ENCODE peak calls at places on chromosome 19, in six cellular contexts. X is fibroblast of mammary gland, H is epithelial cell of esophagus, A is fibroblast of lung, U is AG10803, T is fibroblast of pulmonary artery. C is an unnamed sample.
A peak's percentile ranks its signal among the peaks of the same experiment; 100 is the strongest.

GRCh38 chr19:1826557-1827521 is 14.8 kb upstream of the ATP8B3 start:
- DNase-seq in A (no peak), U (no peak), T (peak; percentile 13), H (no peak), X (no peak), C (no peak)

GRCh38 chr19:23762884-23763711 is 4.4 kb upstream of the ZNF681 start:
- DNase-seq in A (peak; percentile 48), X (peak; percentile 25), T (peak; percentile 48), U (peak; percentile 23), H (peak; percentile 79), C (peak; percentile 60)

GRCh38 chr19:2291185-2291751 is 9.3 kb upstream of the PEAK3 start:
- DNase-seq in U (no peak), X (no peak), H (no peak), A (no peak), T (no peak), C (no peak)

GRCh38 chr19:12769689-12770088 is 5.7 kb downstream of the HOOK2 start:
- DNase-seq in A (no peak), H (peak; percentile 61), U (no peak), X (no peak), T (no peak), C (no peak)

GRCh38 chr19:5913739-5914357 is at the start of gene CAPS:
- DNase-seq in U (peak; percentile 80), A (peak; percentile 69), X (peak; percentile 55), T (peak; percentile 46), H (peak; percentile 75), C (peak; percentile 64)

GRCh38 chr19:12647490-12648071 is 19.0 kb downstream of the MAN2B1 start:
- DNase-seq in T (peak; percentile 46), X (no peak), H (peak; percentile 66), A (peak; percentile 19), U (peak; percentile 16), C (peak; percentile 39)

GRCh38 chr19:39223703-39224279 is 19.7 kb upstream of the SYCN start:
- DNase-seq in A (peak; percentile 15), H (peak; percentile 47), U (peak; percentile 5), X (peak; percentile 26), T (peak; percentile 51), C (peak; percentile 18)

GRCh38 chr19:40241125-40241808 is 14.8 kb upstream of the CCNP start:
- DNase-seq in T (no peak), U (no peak), H (no peak), X (no peak), A (no peak), C (no peak)

GRCh38 chr19:49739098-49739497 is 24.0 kb downstream of the TSKS start:
- DNase-seq in A (no peak), X (no peak), T (no peak), H (no peak), U (no peak), C (no peak)

GRCh38 chr19:32748497-32748896 is 28.9 kb downstream of the TDRD12 start:
- DNase-seq in U (no peak), H (peak; percentile 5), T (no peak), A (no peak), X (no peak), C (no peak)

GRCh38 chr19:3817761-3818160 is 31.6 kb upstream of the MATK start:
- DNase-seq in A (no peak), H (no peak), X (no peak), T (no peak), U (no peak), C (no peak)

GRCh38 chr19:609001-609340 is 19.3 kb downstream of the HCN2 start:
- DNase-seq in T (no peak), X (no peak), U (no peak), A (no peak), H (no peak), C (no peak)

GRCh38 chr19:2408247-2408646 is 19.1 kb downstream of the TIMM13 start:
- DNase-seq in U (no peak), X (no peak), H (no peak), T (no peak), A (no peak), C (no peak)

GRCh38 chr19:35718345-35719041 is 690 bp downstream of the KMT2B start:
- DNase-seq in U (peak; percentile 11), H (peak; percentile 35), T (peak; percentile 8), X (no peak), A (no peak), C (peak; percentile 10)

GRCh38 chr19:926595-927043 is 784 bp downstream of the ARID3A start:
- DNase-seq in T (peak; percentile 53), A (no peak), H (peak; percentile 42), X (peak; percentile 45), U (no peak), C (no peak)

GRCh38 chr19:47247308-47247990 is 8.9 kb upstream of the CCDC9 start:
- DNase-seq in U (peak; percentile 79), A (peak; percentile 80), H (peak; percentile 80), T (peak; percentile 86), X (peak; percentile 78), C (peak; percentile 55)

GRCh38 chr19:12833747-12834417 is 497 bp downstream of the RTBDN start:
- DNase-seq in A (no peak), X (no peak), T (no peak), H (peak; percentile 36), U (no peak), C (no peak)

DNA sequence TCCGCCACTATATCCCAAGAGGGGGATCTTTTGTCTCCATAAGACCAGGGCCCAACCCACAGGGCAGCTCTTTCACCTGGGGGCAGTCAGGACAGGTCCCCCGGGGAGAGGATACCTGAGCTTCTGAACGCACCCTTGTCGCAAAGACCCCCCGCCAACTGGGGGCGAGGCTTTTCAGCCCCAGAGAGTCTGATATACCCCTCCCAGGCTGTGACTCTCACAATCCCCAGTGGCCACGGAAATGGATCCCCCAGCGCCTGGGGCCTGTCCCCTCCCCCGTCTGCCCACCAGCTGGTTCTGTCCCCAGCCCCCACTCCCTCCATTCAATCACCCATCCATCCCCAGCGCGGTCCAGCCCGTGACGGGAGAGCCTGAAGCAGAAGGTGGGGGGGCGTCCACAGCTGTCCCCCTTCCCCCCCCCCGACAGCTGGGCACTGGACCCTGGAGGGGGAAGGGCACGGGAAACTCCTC is 858 bp downstream of the DOCK6 start:
- DNase-seq in A (no peak), H (no peak), T (no peak), X (no peak), U (no peak), C (no peak)
- H3K4me3 ChIP-seq in A (peak overlapping the region; percentile 44), H (peak overlapping the region; percentile 71), T (peak overlapping the region; percentile 77), X (peak overlapping the region; percentile 61), U (peak overlapping the region; percentile 73), C (peak overlapping the region; percentile 72)

GRCh38 chr19:15436826-15437110 is 13.0 kb downstream of the WIZ start:
- DNase-seq in X (no peak), U (no peak), T (no peak), H (no peak), A (no peak), C (no peak)

GRCh38 chr19:15436012-15436825 is 13.5 kb downstream of the WIZ start:
- DNase-seq in U (no peak), X (no peak), H (no peak), T (no peak), A (no peak), C (no peak)

GRCh38 chr19:15438124-15438496 is 11.6 kb downstream of the WIZ start:
- DNase-seq in U (no peak), T (no peak), X (no peak), A (no peak), H (no peak), C (no peak)

GRCh38 chr19:15438577-15438976 is 11.2 kb downstream of the WIZ start:
- DNase-seq in U (no peak), H (no peak), T (no peak), X (no peak), A (no peak), C (no peak)

DNA sequence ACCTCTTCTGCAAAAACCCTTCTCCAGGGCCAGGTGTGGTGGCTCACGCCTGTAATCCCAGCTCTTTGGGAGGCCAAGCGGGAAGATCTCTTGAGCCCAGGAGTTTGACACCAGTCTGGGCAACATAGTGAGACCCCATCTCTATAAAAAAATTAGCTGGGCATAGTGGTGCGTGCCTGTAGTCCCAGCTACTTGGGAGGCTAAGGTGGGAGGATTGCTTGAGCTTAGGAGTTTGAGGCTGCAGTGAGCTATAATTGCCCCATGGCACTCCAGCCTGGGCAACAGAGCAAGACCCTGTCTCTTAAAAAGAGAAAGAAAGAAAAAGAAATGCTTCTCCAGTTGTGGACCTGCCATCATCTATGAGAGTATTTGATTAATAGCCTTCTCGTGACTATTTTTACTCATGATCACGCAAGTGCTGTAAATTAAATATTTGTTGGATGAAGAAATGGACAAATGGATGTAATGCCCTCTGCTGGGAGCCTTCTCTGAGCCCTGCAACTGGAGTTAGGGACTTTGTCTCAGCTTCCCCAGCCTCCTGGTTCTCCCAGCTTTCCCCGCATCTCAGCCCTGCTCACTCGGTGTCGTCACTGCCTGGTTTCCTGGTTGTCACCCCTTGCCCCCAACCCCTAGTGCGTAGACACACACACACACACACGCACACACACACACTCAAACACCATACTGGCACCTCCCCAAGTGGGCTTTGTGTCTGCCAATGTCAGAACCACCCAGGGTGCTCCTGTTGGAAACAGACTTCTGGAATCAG is 12.2 kb downstream of the WIZ start:
- DNase-seq in H (no peak), U (peak; percentile 73), A (peak; percentile 74), T (peak; percentile 33), X (peak; percentile 48), C (no peak)
- TF ChIP-seq CTCF in H (no peak), U (peak; percentile 63), A (peak; percentile 43), T (peak; percentile 29), X (peak; percentile 30), C (peak; percentile 15)

DNA sequence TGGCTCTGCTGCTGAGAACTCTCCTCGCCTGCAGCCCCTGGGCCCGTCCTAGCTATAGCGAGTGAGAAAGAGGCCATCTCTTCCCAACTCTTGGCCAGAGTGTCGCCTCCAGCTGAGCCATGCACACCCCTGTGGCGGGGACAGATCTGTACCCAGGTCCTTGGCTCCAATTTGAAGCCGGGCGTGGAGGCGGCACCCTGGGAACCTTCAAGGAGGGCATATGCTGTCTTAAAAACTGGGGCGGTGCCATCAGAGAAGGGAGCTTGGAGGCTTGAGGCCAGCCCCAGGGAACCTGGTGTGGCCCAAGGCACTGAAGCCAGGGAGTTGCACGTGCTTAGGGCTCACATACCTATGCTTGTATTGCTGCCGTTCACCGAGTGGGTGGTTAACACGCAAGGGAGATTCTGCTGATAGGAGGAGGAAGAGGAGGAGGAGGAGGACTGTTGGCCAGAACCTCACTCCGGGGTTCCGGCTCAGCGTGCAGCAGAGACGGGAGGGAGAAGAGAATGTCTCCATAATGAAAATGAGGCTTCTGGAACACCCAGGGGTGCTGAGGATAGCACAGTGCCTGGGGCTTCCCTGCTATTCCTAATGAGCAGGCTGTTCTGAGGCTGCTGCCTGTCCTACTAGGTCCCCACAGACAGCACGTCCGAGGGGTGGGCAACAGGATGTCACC is 40.7 kb downstream of the COMP start:
- DNase-seq in A (no peak), H (no peak), X (no peak), U (no peak), T (no peak), C (no peak)
- H3K4me3 ChIP-seq in A (no peak overlapping the region), H (no peak overlapping the region), X (no peak overlapping the region), U (no peak overlapping the region), T (no peak overlapping the region), C (no peak overlapping the region)

DNA sequence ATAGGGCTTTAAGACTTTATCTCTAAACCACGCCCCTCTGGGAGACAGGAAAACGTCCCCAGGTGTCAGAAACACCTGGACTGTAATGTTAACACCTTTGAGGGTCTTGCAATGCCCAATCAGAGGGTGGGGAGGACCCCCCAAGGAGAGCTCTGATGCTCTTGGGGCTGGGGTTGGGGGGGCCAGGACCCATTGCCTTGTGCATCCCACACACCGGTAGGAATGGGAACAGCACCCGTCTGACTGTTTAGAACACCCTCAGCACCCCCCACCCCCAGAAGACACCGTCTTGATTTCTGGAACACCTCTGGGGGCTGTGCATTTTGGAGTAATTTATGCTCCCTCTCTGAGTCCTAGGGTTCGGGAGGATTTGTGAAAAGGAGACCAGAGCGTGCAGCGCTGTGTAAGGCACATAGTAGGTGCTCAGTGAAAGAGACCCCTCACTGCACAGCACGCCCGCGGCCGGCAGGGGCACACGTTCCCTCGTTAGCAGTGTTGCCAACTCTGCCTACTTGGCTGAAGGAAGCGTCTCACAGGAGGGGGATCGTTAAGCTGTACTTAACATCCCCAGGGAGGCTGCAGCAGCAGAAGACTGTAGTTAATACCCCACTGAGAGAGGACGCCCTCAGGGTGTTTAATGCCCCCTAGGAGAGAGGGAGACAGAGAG is 2.8 kb upstream of the ERFL start:
- DNase-seq in A (no peak), U (no peak), H (no peak), T (no peak), X (no peak), C (no peak)
- TF ChIP-seq CTCF in A (peak; percentile 15), U (peak; percentile 36), H (peak; percentile 43), T (peak; percentile 49), X (peak; percentile 33), C (peak; percentile 39)

C was measured in bronchial epithelial cell.